ENCODE peak calls at places on chromosomes 16 and 17, in seven cellular contexts. J is fibroblast of lung, Y is mammary epithelial cell, F is lower lobe of right lung, L is left ventricle myocardium inferior, X is right lobe of liver, W is PC-9. P is an unnamed sample.

GRCh38 chr17:10118788-10119130 is 79.6 kb downstream of the GAS7 start:
- DNase-seq in J (no peak), Y (no peak), F (no peak), L (no peak), X (no peak), W (no peak), P (no peak)

GRCh38 chr17:80646328-80646727 is 101.7 kb downstream of the RPTOR start:
- DNase-seq in J (no peak), Y (no peak), F (no peak), L (no peak), X (no peak), W (no peak), P (no peak)

GRCh38 chr17:82838386-82839063 is 1.3 kb downstream of the ZNF750 start:
- DNase-seq in J (no peak), Y (peak), F (peak), L (no peak), X (peak), W (peak), P (no peak)

GRCh38 chr17:72388765-72389473 is 268.1 kb downstream of the SOX9 start:
- DNase-seq in J (peak), Y (peak), F (no peak), L (no peak), X (no peak), W (peak), P (peak)

GRCh38 chr17:46887717-46888116 is 35.2 kb upstream of the GOSR2 start:
- DNase-seq in J (no peak), Y (no peak), F (no peak), L (no peak), X (no peak), W (no peak), P (no peak)

GRCh38 chr17:13395872-13396271 is 205.9 kb downstream of the HS3ST3A1 start:
- DNase-seq in J (peak), Y (peak), F (no peak), L (no peak), X (no peak), W (no peak), P (peak)

GRCh38 chr17:10102817-10103216 is 95.6 kb downstream of the GAS7 start:
- DNase-seq in J (no peak), Y (no peak), F (no peak), L (no peak), X (no peak), W (no peak), P (no peak)

GRCh38 chr17:55343114-55343513 is 78.4 kb downstream of the HLF start:
- DNase-seq in J (no peak), Y (no peak), F (no peak), L (no peak), X (no peak), W (no peak), P (no peak)

GRCh38 chr17:9850151-9850550 is 24.4 kb downstream of the GLP2R start:
- DNase-seq in J (no peak), Y (no peak), F (no peak), L (no peak), X (peak), W (no peak), P (no peak)

GRCh38 chr17:37744961-37745800 is at the start of gene HNF1B:
- DNase-seq in J (no peak), Y (no peak), F (peak), L (no peak), X (peak), W (no peak), P (no peak)

GRCh38 chr16:88715312-88716190 is 9.2 kb downstream of the CTU2 start:
- DNase-seq in J (no peak), Y (no peak), F (no peak), L (no peak), X (no peak), W (no peak), P (no peak)

GRCh38 chr16:57627184-57627871 is 1.1 kb upstream of the ADGRG1 start:
- DNase-seq in J (peak), Y (peak), F (no peak), L (no peak), X (no peak), W (peak), P (no peak)

GRCh38 chr17:11940904-11941303 is 56.4 kb downstream of the ZNF18 start:
- DNase-seq in J (no peak), Y (no peak), F (no peak), L (no peak), X (no peak), W (no peak), P (no peak)

GRCh38 chr17:40106760-40107265 is 6.4 kb upstream of the NR1D1 start:
- DNase-seq in J (no peak), Y (no peak), F (no peak), L (peak), X (peak), W (no peak), P (no peak)

GRCh38 chr16:88561485-88562369 is 8.5 kb upstream of the ZC3H18 start:
- DNase-seq in J (peak), Y (peak), F (peak), L (no peak), X (no peak), W (peak), P (peak)

GRCh38 chr17:81697261-81698044 is 5.7 kb upstream of the MRPL12 start:
- DNase-seq in J (no peak), Y (no peak), F (no peak), L (no peak), X (no peak), W (no peak), P (no peak)

GRCh38 chr16:30660424-30661251 is 2.4 kb downstream of the FBRS start:
- DNase-seq in J (peak), Y (peak), F (no peak), L (no peak), X (no peak), W (no peak), P (no peak)

GRCh38 chr17:63838586-63839184 is 3.8 kb downstream of the SMARCD2 start:
- DNase-seq in J (no peak), Y (peak), F (peak), L (peak), X (peak), W (peak), P (peak)

GRCh38 chr17:75315541-75316243 is 26.5 kb upstream of the SLC25A19 start:
- DNase-seq in J (peak), Y (no peak), F (no peak), L (no peak), X (no peak), W (no peak), P (no peak)

GRCh38 chr16:50316102-50316847 is 49.9 kb downstream of the ADCY7 start:
- DNase-seq in J (peak), Y (no peak), F (no peak), L (no peak), X (no peak), W (no peak), P (no peak)
- H3K27ac ChIP-seq in J (no peak), Y (no peak), F (no peak), L (no peak), X (no peak), W (no peak), P (no peak)

GRCh38 chr17:57987582-57988300 is at the start of gene VEZF1:
- DNase-seq in J (peak), Y (peak), F (peak), L (peak), X (peak), W (peak), P (peak)
- TF ChIP-seq CTCF in J (no peak), Y (no peak), F (no peak), L (no peak), X (no peak), W (no peak), P (no peak)

GRCh38 chr17:68768804-68769203 is 167.6 kb upstream of the FAM20A start:
- DNase-seq in J (no peak), Y (no peak), F (no peak), L (no peak), X (no peak), W (no peak), P (no peak)
- H3K27ac ChIP-seq in J (no peak), Y (no peak), F (no peak), L (no peak), X (no peak), W (no peak), P (no peak)

GRCh38 chr17:8629371-8630226 is 926 bp downstream of the MYH10 start:
- DNase-seq in J (peak), Y (peak), F (peak), L (peak), X (peak), W (no peak), P (peak)

GRCh38 chr17:8632087-8632486 is 1.6 kb upstream of the MYH10 start:
- DNase-seq in J (no peak), Y (no peak), F (no peak), L (no peak), X (no peak), W (no peak), P (no peak)

GRCh38 chr17:8631554-8631877 is 991 bp upstream of the MYH10 start:
- DNase-seq in J (peak), Y (no peak), F (no peak), L (no peak), X (no peak), W (no peak), P (no peak)

GRCh38 chr17:8630227-8630801 is at the start of gene MYH10:
- DNase-seq in J (no peak), Y (no peak), F (peak), L (no peak), X (peak), W (no peak), P (peak)

DNA sequence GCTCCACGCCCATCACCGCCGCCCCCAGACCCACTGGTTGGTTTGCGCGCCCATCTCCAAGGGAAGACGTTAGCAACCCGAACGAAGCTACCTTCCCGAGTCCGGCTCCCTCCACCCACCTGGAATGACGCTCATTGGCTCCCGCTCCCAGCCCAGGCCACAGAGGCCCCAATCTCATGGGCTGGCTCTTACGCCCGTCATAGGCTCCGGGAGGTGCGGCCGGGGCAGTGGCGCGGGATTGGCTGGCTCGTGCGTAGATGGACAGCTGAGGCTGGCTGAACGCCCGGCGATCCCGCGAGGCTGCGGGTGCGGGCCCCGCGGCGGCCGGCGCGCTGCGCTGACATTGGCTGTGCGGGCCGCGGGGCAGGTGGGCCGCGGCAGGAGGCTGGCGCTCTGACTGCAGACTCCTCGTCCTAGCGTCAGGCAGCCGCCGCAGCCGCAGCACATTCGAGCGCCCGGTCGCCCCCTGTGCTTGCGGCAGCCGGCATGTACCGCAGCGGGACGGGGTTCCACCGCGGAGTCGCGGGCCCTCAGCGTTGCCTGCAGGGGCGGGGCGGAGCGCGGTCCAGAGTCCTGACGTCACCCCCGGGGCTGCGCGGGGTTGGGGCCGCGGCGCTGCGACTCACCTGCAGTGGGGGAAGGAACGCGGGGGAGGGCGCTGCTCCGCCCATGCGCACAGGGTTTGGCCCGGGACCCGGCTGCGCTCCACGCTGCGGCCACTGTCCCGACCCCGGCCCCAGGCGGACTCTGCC is 453 bp upstream of the MYH10 start:
- DNase-seq in J (peak), Y (peak), F (peak), L (peak), X (peak), W (peak), P (peak)
- TF ChIP-seq CTCF in J (no peak), Y (peak), F (peak), L (peak), X (peak), W (no peak), P (no peak)

GRCh38 chr17:76570457-76570856 is 15.2 kb downstream of the ST6GALNAC2 start:
- DNase-seq in J (no peak), Y (no peak), F (no peak), L (no peak), X (no peak), W (no peak), P (no peak)

GRCh38 chr17:76573096-76573495 is 12.6 kb downstream of the ST6GALNAC2 start:
- DNase-seq in J (no peak), Y (no peak), F (no peak), L (no peak), X (no peak), W (no peak), P (no peak)

GRCh38 chr17:76570877-76571471 is 14.7 kb downstream of the ST6GALNAC2 start:
- DNase-seq in J (no peak), Y (no peak), F (no peak), L (no peak), X (no peak), W (no peak), P (no peak)

GRCh38 chr17:76574166-76574565 is 11.5 kb downstream of the ST6GALNAC2 start:
- DNase-seq in J (no peak), Y (no peak), F (no peak), L (no peak), X (no peak), W (no peak), P (no peak)

DNA sequence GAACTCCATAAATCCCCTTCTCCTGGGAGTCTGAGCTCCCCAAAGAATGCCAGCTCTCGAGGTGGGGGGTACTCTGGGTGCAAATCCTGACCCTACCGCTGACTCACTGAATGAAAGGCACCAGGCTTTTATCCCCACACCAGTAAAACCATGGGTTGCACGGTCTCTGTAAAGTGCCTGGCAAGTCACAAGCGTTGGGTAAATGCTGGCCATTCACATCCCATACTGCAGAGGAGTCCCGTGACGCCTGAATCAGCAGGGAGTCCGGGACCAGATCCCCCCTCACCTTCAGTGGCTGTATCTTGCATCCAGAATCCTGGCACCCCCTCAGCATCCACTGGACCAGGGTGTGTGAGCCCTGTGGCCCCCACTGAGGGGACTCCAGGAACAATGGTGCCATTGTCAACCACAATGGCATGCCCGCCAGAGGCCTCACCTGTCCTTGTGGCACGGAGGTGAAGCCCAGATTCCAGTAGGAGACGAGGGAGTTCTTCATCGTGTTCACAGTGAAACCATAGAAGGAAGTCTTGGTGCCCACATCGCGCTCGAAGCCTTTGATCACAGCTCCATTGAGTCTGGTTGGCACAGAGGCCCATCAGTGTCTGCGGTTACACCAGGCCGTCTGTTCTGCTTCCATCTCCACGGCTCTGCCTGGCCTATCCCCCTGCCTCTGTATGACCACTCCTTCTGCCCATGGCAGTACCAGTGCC is 13.3 kb downstream of the ST6GALNAC2 start:
- DNase-seq in J (no peak), Y (no peak), F (no peak), L (no peak), X (no peak), W (no peak), P (no peak)
- H3K27ac ChIP-seq in J (no peak), Y (no peak), F (no peak), L (no peak), X (no peak), W (no peak), P (peak)

GRCh38 chr16:55623640-55624039 is 32.1 kb upstream of the SLC6A2 start:
- DNase-seq in J (no peak), Y (no peak), F (no peak), L (no peak), X (no peak), W (no peak), P (no peak)
- TF ChIP-seq CTCF in J (no peak), Y (no peak), F (no peak), L (no peak), X (no peak), W (peak), P (no peak)

P was measured in RWPE1.